ENCODE peak calls at places on chromosomes 5 and 9, in nine cellular contexts. A is right lobe of liver; K is stimulated activated CD4-positive, alpha-beta T cell treated with anti-CD3 and anti-CD28 coated beads, Interleukin-12 subunit alpha, Interleukin-12 subunit beta, amount 100 ng/mL, for 24 hours; O is activated T-cell treated with anti-CD3 and anti-CD28 coated beads, Interleukin-2, amount 50 U/mL, for 72 hours; Z is GM18507; L is gastrocnemius medialis; B is mesendoderm; W is cardiac septum; D is HEK293T. J is an unnamed sample.

GRCh38 chr5:119032653-119033052 is 38.2 kb upstream of the DMXL1 start:
- DNase-seq in W (no peak), D (no peak), B (no peak), L (no peak), Z (no peak), K (no peak), A (no peak), O (no peak), J (no peak)

GRCh38 chr5:152623951-152624350 is 218.9 kb upstream of the NMUR2 start:
- DNase-seq in D (no peak), W (no peak), O (no peak), Z (no peak), K (no peak), B (no peak), A (no peak), L (no peak), J (no peak)

GRCh38 chr9:17531642-17532254 is 47.1 kb upstream of the SH3GL2 start:
- DNase-seq in O (peak), L (no peak), Z (no peak), B (peak), D (peak), A (no peak), W (no peak), K (peak), J (no peak)

GRCh38 chr5:143635146-143635752 is 176.7 kb upstream of the HMHB1 start:
- DNase-seq in K (no peak), A (no peak), B (no peak), W (no peak), Z (no peak), L (no peak), O (no peak), D (no peak), J (no peak)

GRCh38 chr9:117034862-117035261 is 347.8 kb downstream of the TRIM32 start:
- DNase-seq in O (no peak), D (peak), W (no peak), Z (no peak), B (peak), K (no peak), L (no peak), A (no peak), J (no peak)

GRCh38 chr9:4700932-4701331 is 21.6 kb downstream of the CDC37L1 start:
- DNase-seq in Z (no peak), D (no peak), O (no peak), L (no peak), B (no peak), K (no peak), W (no peak), A (no peak), J (no peak)

GRCh38 chr5:10452768-10453331 is 11.2 kb downstream of the ROPN1L start:
- DNase-seq in B (peak), K (no peak), O (peak), Z (peak), D (peak), L (no peak), A (peak), W (no peak), J (peak)

GRCh38 chr9:70901741-70902140 is 219.7 kb downstream of the TRPM3 start:
- DNase-seq in K (no peak), A (no peak), L (no peak), B (no peak), O (no peak), W (no peak), D (no peak), Z (no peak), J (no peak)

GRCh38 chr5:6745706-6746217 is 32.5 kb downstream of the TENT4A start:
- DNase-seq in K (no peak), A (no peak), L (no peak), O (no peak), Z (peak), B (peak), W (no peak), D (peak), J (peak)

GRCh38 chr5:172452398-172453205 is 1.7 kb downstream of the SH3PXD2B start:
- DNase-seq in W (peak), Z (no peak), D (no peak), B (peak), K (no peak), A (no peak), L (no peak), O (no peak), J (no peak)

GRCh38 chr5:36644727-36645126 is 38.3 kb downstream of the SLC1A3 start:
- DNase-seq in L (no peak), W (no peak), Z (no peak), O (no peak), B (peak), D (no peak), K (no peak), A (no peak), J (no peak)

GRCh38 chr5:54760182-54760935 is 225.0 kb downstream of the ESM1 start:
- DNase-seq in D (no peak), L (no peak), W (no peak), O (no peak), A (no peak), K (no peak), Z (no peak), B (no peak), J (peak)

GRCh38 chr9:110370316-110370715 is 32.7 kb upstream of the TXNDC8 start:
- DNase-seq in O (no peak), Z (no peak), L (no peak), A (no peak), D (no peak), B (no peak), K (no peak), W (no peak), J (no peak)

GRCh38 chr9:14366071-14366470 is 52.1 kb upstream of the NFIB start:
- DNase-seq in A (no peak), B (no peak), L (no peak), Z (no peak), D (no peak), O (no peak), W (no peak), K (no peak), J (no peak)

GRCh38 chr5:44707721-44708120 is 101.0 kb upstream of the MRPS30 start:
- DNase-seq in A (no peak), W (no peak), K (no peak), B (no peak), O (no peak), D (no peak), Z (no peak), L (no peak), J (no peak)

GRCh38 chr5:34970552-34970951 is 41.2 kb downstream of the DNAJC21 start:
- DNase-seq in L (no peak), K (no peak), B (no peak), O (no peak), Z (no peak), D (no peak), A (no peak), W (no peak), J (no peak)

GRCh38 chr5:151741678-151742423 is 16.6 kb downstream of the ATOX1 start:
- DNase-seq in D (no peak), K (no peak), W (no peak), Z (no peak), A (no peak), B (peak), L (no peak), O (no peak), J (no peak)

GRCh38 chr5:137084016-137084415 is 415.1 kb downstream of the SPOCK1 start:
- DNase-seq in L (no peak), Z (no peak), B (no peak), A (no peak), D (no peak), W (no peak), K (no peak), O (no peak), J (no peak)

GRCh38 chr5:108260105-108260857 is 121.6 kb downstream of the FBXL17 start:
- DNase-seq in D (peak), A (peak), W (no peak), K (peak), Z (peak), B (peak), L (peak), O (peak), J (peak)

GRCh38 chr5:177435847-177436536 is 9.5 kb downstream of the GRK6 start:
- DNase-seq in A (no peak), L (no peak), B (no peak), K (no peak), Z (no peak), O (no peak), W (no peak), D (no peak), J (peak)

J was measured in HL-60.